ENCODE peak calls at places on chromosome 18, in four cellular contexts. A, P, T and Z are unnamed samples.

GRCh38 chr18:58657494-58657893 is 13.8 kb upstream of the MALT1 start:
- DNase-seq in A (no peak), P (no peak), T (no peak), Z (no peak)

GRCh38 chr18:5515007-5515744 is 28.6 kb downstream of the EPB41L3 start:
- DNase-seq in A (no peak), P (no peak), T (no peak), Z (no peak)

GRCh38 chr18:58858591-58859468 is 5.8 kb upstream of the ZNF532 start:
- DNase-seq in A (no peak), P (no peak), T (no peak), Z (no peak)

GRCh38 chr18:58378411-58378820 is 250.5 kb downstream of the ALPK2 start:
- DNase-seq in A (no peak), P (no peak), T (no peak), Z (no peak)

GRCh38 chr18:37665346-37665745 is 99.7 kb upstream of the CELF4 start:
- DNase-seq in A (no peak), P (no peak), T (no peak), Z (no peak)

GRCh38 chr18:7624697-7625096 is 57.6 kb downstream of the PTPRM start:
- DNase-seq in A (no peak), P (no peak), T (no peak), Z (no peak)

GRCh38 chr18:30192216-30192615 is 850.3 kb downstream of the DSC3 start:
- DNase-seq in A (no peak), P (no peak), T (no peak), Z (no peak)

GRCh38 chr18:27803957-27804356 is 373.0 kb downstream of the CDH2 start:
- DNase-seq in A (peak), P (no peak), T (no peak), Z (no peak)

GRCh38 chr18:33440011-33440383 is 524 bp downstream of the CCDC178 start:
- DNase-seq in A (no peak), P (no peak), T (peak), Z (peak)

GRCh38 chr18:13308369-13308768 is 89.8 kb downstream of the LDLRAD4 start:
- DNase-seq in A (no peak), P (no peak), T (no peak), Z (no peak)

GRCh38 chr18:7619676-7620075 is 52.6 kb downstream of the PTPRM start:
- DNase-seq in A (no peak), P (no peak), T (no peak), Z (no peak)

GRCh38 chr18:23314672-23315071 is 138.4 kb upstream of the RIOK3 start:
- DNase-seq in A (no peak), P (no peak), T (no peak), Z (no peak)

GRCh38 chr18:79400591-79401381 is 5.1 kb downstream of the NFATC1 start:
- DNase-seq in A (no peak), P (no peak), T (peak), Z (no peak)

GRCh38 chr18:28043631-28044030 is 133.3 kb downstream of the CDH2 start:
- DNase-seq in A (no peak), P (no peak), T (no peak), Z (no peak)

GRCh38 chr18:59660976-59661743 is 36.1 kb downstream of the CCBE1 start:
- DNase-seq in A (no peak), P (no peak), T (no peak), Z (peak)

GRCh38 chr18:79789091-79789891 is 8.4 kb upstream of the KCNG2 start:
- DNase-seq in A (no peak), P (no peak), T (peak), Z (no peak)